ENCODE peak calls at places on chromosomes 6 and 20, in six cellular contexts. F is ovary, J is suprapubic skin, G is left ventricle myocardium inferior, V is body of pancreas, R is left lung. E is an unnamed sample.

GRCh38 chr6:150267686-150268561 is 100.9 kb upstream of the IYD start:
- DNase-seq in F (no peak), J (peak), G (no peak), V (no peak), R (no peak), E (peak)

GRCh38 chr20:56358070-56358469 is 704 bp upstream of the FAM210B start:
- DNase-seq in F (no peak), J (no peak), G (no peak), V (no peak), R (no peak), E (no peak)

GRCh38 chr20:63782521-63782971 is 43.0 kb downstream of the SLC2A4RG start:
- DNase-seq in F (no peak), J (no peak), G (no peak), V (no peak), R (no peak), E (no peak)

GRCh38 chr6:9606435-9607134 is 808.3 kb downstream of the TFAP2A start:
- DNase-seq in F (no peak), J (no peak), G (no peak), V (no peak), R (no peak), E (no peak)

GRCh38 chr6:5730586-5731263 is 276.0 kb downstream of the NRN1 start:
- DNase-seq in F (no peak), J (no peak), G (no peak), V (no peak), R (no peak), E (no peak)

GRCh38 chr6:109718991-109719390 is 27.9 kb downstream of the FIG4 start:
- DNase-seq in F (no peak), J (no peak), G (no peak), V (no peak), R (no peak), E (no peak)

GRCh38 chr20:44649976-44650375 is 1.5 kb downstream of the ADA start:
- DNase-seq in F (no peak), J (no peak), G (no peak), V (no peak), R (no peak), E (no peak)

GRCh38 chr6:111228094-111228493 is 140.8 kb downstream of the SLC16A10 start:
- DNase-seq in F (no peak), J (no peak), G (no peak), V (no peak), R (no peak), E (no peak)

GRCh38 chr20:973785-974194 is 28.3 kb downstream of the RSPO4 start:
- DNase-seq in F (no peak), J (no peak), G (no peak), V (no peak), R (peak), E (no peak)
- TF ChIP-seq CTCF in F (no peak), J (peak), G (peak), V (peak), R (peak), E (no peak)

GRCh38 chr6:126527016-126527606 is 187.2 kb downstream of the CENPW start:
- DNase-seq in F (no peak), J (no peak), G (no peak), V (no peak), R (no peak), E (no peak)
- H3K27ac ChIP-seq in F (no peak), J (no peak), G (no peak), V (no peak), R (no peak), E (no peak)

DNA sequence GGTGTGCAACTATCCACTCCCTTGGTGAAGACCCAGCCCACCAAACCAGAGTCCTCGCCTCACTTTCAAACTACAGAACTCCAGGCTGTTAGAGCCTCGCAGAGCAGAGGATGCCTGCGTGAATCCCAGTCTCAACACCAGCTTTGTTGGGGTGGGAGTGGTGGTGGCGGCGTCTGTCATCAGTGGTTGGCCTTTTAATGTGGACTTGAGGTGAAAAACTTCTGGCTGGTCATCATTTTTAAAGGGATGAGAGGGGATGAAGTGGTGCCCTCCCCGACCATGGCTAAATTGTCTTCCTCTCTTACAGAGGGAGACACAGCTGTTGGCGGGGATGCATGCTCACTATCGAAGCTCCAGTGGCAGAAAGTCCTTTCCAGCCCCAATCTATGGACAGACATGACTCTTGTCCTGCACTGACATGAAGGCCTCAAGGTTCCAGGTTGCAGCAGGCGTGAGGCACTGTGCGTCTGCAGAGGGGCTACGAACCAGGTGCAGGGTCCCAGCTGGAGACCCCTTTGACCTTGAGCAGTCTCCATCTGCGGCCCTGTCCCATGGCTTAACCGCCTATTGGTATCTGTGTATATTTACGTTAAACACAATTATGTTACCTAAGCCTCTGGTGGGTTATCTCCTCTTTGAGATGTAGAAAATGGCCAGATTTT is 54.8 kb downstream of the EZR start:
- DNase-seq in F (no peak), J (peak), G (no peak), V (no peak), R (no peak), E (peak)
- H3K4me3 ChIP-seq in F (no peak), J (no peak), G (no peak), V (no peak), R (no peak), E (no peak)

GRCh38 chr6:17588011-17588410 is 12.1 kb upstream of the FAM8A1 start:
- DNase-seq in F (no peak), J (no peak), G (no peak), V (no peak), R (no peak), E (no peak)

GRCh38 chr6:17585766-17586502 is 14.2 kb upstream of the FAM8A1 start:
- DNase-seq in F (no peak), J (no peak), G (no peak), V (peak), R (peak), E (no peak)

GRCh38 chr6:17591292-17591691 is 8.8 kb upstream of the FAM8A1 start:
- DNase-seq in F (no peak), J (no peak), G (no peak), V (no peak), R (no peak), E (no peak)

GRCh38 chr6:17593246-17593645 is 6.9 kb upstream of the FAM8A1 start:
- DNase-seq in F (no peak), J (no peak), G (no peak), V (no peak), R (no peak), E (no peak)

GRCh38 chr6:17589402-17590116 is 10.5 kb upstream of the FAM8A1 start:
- DNase-seq in F (no peak), J (no peak), G (no peak), V (no peak), R (peak), E (no peak)
- TF ChIP-seq CTCF in F (no peak), J (no peak), G (no peak), V (no peak), R (no peak), E (no peak)

DNA sequence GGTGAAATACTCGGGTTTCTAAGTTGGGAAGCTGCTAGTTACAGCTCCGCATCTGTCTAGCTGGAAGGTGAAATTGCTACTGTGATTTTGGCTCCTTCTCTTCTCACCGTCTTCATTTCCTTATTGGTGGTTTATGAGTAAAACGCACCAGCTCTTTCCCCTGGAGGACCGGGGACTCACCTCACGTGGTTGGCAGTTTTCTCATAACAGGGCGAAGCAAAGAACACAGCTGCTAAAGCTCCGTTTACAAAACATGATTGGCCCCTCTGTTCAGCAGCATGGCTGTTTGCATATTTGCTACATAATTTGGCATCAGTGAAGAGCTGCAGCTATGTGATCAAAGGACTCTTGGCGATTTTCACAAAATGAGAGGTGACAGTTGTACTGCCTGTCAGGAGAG is 20.5 kb upstream of the TMEM181 start:
- DNase-seq in F (no peak), J (no peak), G (no peak), V (no peak), R (no peak), E (no peak)
- H3K27ac ChIP-seq in F (no peak), J (no peak), G (no peak), V (no peak), R (no peak), E (no peak)

GRCh38 chr20:53070714-53071392 is 98.7 kb downstream of the TSHZ2 start:
- DNase-seq in F (no peak), J (no peak), G (no peak), V (no peak), R (no peak), E (no peak)

GRCh38 chr20:53071833-53072232 is 99.7 kb downstream of the TSHZ2 start:
- DNase-seq in F (no peak), J (no peak), G (no peak), V (no peak), R (no peak), E (no peak)

GRCh38 chr20:53074811-53075314 is 102.7 kb downstream of the TSHZ2 start:
- DNase-seq in F (no peak), J (no peak), G (no peak), V (no peak), R (no peak), E (no peak)

GRCh38 chr20:53070224-53070623 is 98.1 kb downstream of the TSHZ2 start:
- DNase-seq in F (no peak), J (no peak), G (no peak), V (no peak), R (no peak), E (no peak)

GRCh38 chr20:53072923-53073579 is 100.9 kb downstream of the TSHZ2 start:
- DNase-seq in F (no peak), J (no peak), G (no peak), V (no peak), R (no peak), E (no peak)
- H3K4me3 ChIP-seq in F (no peak), J (no peak), G (no peak), V (no peak), R (no peak), E (no peak)

E was measured in tibial artery.